ENCODE peak calls at places on chromosomes 4 and X, in seven cellular contexts. Y is substantia nigra, K is ovary, N is heart right ventricle, H is tibial nerve, V is sigmoid colon, I is pancreas. Z is an unnamed sample.

GRCh38 chrX:153969904-153970397 is 1.7 kb downstream of the HCFC1 start:
- DNase-seq in N (no peak), K (peak; percentile 74), H (no peak), V (no peak), I (peak; percentile 65), Y (peak; percentile 48), Z (peak; percentile 37)

GRCh38 chr4:37567781-37568180 is 118.4 kb downstream of the RELL1 start:
- DNase-seq in I (no peak), H (no peak), K (no peak), V (no peak), N (no peak), Y (no peak), Z (no peak)

GRCh38 chrX:150282953-150283352 is 80.2 kb upstream of the MAMLD1 start:
- DNase-seq in V (no peak), Y (no peak), H (no peak), N (no peak), I (no peak), K (no peak), Z (no peak)

GRCh38 chr4:110622841-110623709 is at the start of gene PITX2:
- DNase-seq in Y (no peak), V (peak; percentile 70), I (peak; percentile 81), K (peak; percentile 60), H (no peak), N (peak; percentile 51), Z (peak; percentile 38)

GRCh38 chr4:183241322-183241640 is 78.8 kb downstream of the CLDN22 start:
- DNase-seq in H (no peak), Y (no peak), I (no peak), V (no peak), N (no peak), K (no peak), Z (no peak)

GRCh38 chrX:118039591-118039990 is 77.0 kb downstream of the KLHL13 start:
- DNase-seq in N (no peak), V (no peak), I (no peak), K (no peak), Y (no peak), H (no peak), Z (no peak)

GRCh38 chr4:82431026-82431745 is 796 bp downstream of the ENOPH1 start:
- DNase-seq in I (peak; percentile 81), N (no peak), H (no peak), V (no peak), Y (no peak), K (peak; percentile 34), Z (peak; percentile 55)

GRCh38 chr4:4456351-4456750 is 69.4 kb downstream of the NSG1 start:
- DNase-seq in I (no peak), H (no peak), K (no peak), Y (no peak), V (no peak), N (no peak), Z (no peak)

GRCh38 chrX:17564689-17565409 is 172.4 kb upstream of the SCML1 start:
- DNase-seq in Y (no peak), I (no peak), H (no peak), K (no peak), N (no peak), V (peak; percentile 65), Z (peak; percentile 73)

GRCh38 chrX:154548028-154548316 is 552 bp downstream of the IKBKG start:
- DNase-seq in H (no peak), Y (no peak), N (no peak), V (no peak), I (no peak), K (no peak), Z (no peak)

GRCh38 chr4:30832652-30833051 is 112.5 kb downstream of the PCDH7 start:
- DNase-seq in H (no peak), V (no peak), K (no peak), I (no peak), Y (no peak), N (no peak), Z (no peak)

GRCh38 chrX:28651186-28651585 is 63.9 kb downstream of the IL1RAPL1 start:
- DNase-seq in V (no peak), H (no peak), N (no peak), K (no peak), Y (no peak), I (no peak), Z (no peak)

GRCh38 chrX:43741843-43742573 is 85.9 kb downstream of the MAOA start:
- DNase-seq in H (no peak), K (no peak), N (peak; percentile 24), V (no peak), I (no peak), Y (no peak), Z (peak; percentile 53)

GRCh38 chrX:10173331-10173900 is 16.6 kb downstream of the CLCN4 start:
- DNase-seq in K (peak; percentile 84), H (no peak), I (no peak), N (peak; percentile 55), V (peak; percentile 85), Y (peak; percentile 26), Z (peak; percentile 80)

GRCh38 chrX:153685751-153686676 is 1.7 kb upstream of the SLC6A8 start:
- DNase-seq in H (no peak), I (peak; percentile 78), V (peak; percentile 65), N (no peak), K (peak; percentile 18), Y (no peak), Z (no peak)

GRCh38 chrX:153649178-153649914 is 2.3 kb downstream of the DUSP9 start:
- DNase-seq in K (peak; percentile 10), N (peak; percentile 17), H (no peak), Y (no peak), V (peak; percentile 49), I (peak; percentile 77), Z (peak; percentile 42)

GRCh38 chr4:74146581-74147129 is 11.3 kb upstream of the MTHFD2L start:
- DNase-seq in K (no peak), V (no peak), I (no peak), H (no peak), Y (no peak), N (no peak), Z (no peak)

GRCh38 chr4:102868153-102868781 is 525 bp upstream of the CISD2 start:
- DNase-seq in K (peak; percentile 53), Y (no peak), V (peak; percentile 66), H (no peak), N (no peak), I (no peak), Z (peak; percentile 2)

GRCh38 chr4:168248311-168248710 is 70.2 kb downstream of the DDX60 start:
- DNase-seq in I (no peak), K (no peak), N (no peak), Y (no peak), H (no peak), V (no peak), Z (no peak)

GRCh38 chr4:6269651-6270511 is at the start of gene WFS1:
- DNase-seq in H (peak; percentile 98), I (peak; percentile 100), N (peak; percentile 98), Y (peak; percentile 95), V (peak; percentile 99), K (peak; percentile 99), Z (peak; percentile 99)
- H3K27ac ChIP-seq in H (peak within 1 kb of the TSS; percentile 40), I (peak within 1 kb of the TSS; percentile 40), N (peak within 1 kb of the TSS; percentile 85), Y (peak within 1 kb of the TSS; percentile 69), V (peak within 1 kb of the TSS; percentile 96), K (peak within 1 kb of the TSS; percentile 82), Z (peak within 1 kb of the TSS; percentile 74)

GRCh38 chr4:80008351-80008750 is 64.7 kb downstream of the ANTXR2 start:
- DNase-seq in K (no peak), I (no peak), H (no peak), Y (no peak), V (no peak), N (no peak), Z (no peak)

GRCh38 chr4:80006935-80007744 is 65.9 kb downstream of the ANTXR2 start:
- DNase-seq in V (no peak), K (no peak), I (no peak), Y (no peak), H (no peak), N (no peak), Z (no peak)

GRCh38 chr4:80005863-80006262 is 67.2 kb downstream of the ANTXR2 start:
- DNase-seq in H (no peak), N (no peak), V (no peak), I (no peak), K (no peak), Y (no peak), Z (no peak)

GRCh38 chr4:80008971-80009370 is 64.1 kb downstream of the ANTXR2 start:
- DNase-seq in N (no peak), K (no peak), H (no peak), V (no peak), Y (no peak), I (no peak), Z (no peak)

DNA sequence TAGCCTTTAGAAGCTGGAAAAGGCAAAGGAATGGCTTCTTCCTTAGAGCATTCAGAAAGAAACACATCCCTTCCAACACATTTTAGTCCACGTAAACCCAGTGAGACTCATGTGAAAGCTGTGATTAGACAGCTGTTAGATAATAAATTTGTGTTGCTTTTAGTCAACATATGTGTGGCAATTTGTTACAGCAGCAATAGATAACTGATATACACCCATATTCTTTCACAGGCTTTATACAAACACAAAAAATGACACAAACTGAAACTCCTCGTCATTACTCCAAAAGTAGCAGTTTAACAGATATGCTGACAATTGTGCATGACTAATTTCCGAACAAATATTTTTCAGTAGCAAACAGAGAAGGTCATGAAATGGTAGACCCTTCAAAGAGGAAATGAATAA is 65.3 kb downstream of the ANTXR2 start:
- DNase-seq in V (no peak), K (no peak), Y (no peak), I (no peak), H (no peak), N (no peak), Z (no peak)
- H3K27ac ChIP-seq in V (no peak overlapping the region), K (no peak overlapping the region), Y (no peak overlapping the region), I (no peak overlapping the region), H (no peak overlapping the region), N (no peak overlapping the region), Z (no peak overlapping the region)

GRCh38 chr4:88605744-88606143 is 13.5 kb downstream of the HERC3 start:
- DNase-seq in K (no peak), V (no peak), I (no peak), N (no peak), H (no peak), Y (no peak), Z (no peak)

GRCh38 chr4:88609387-88609786 is 17.1 kb downstream of the HERC3 start:
- DNase-seq in N (no peak), K (no peak), H (no peak), Y (no peak), I (no peak), V (no peak), Z (no peak)

GRCh38 chr4:88600129-88600849 is 8.0 kb downstream of the HERC3 start:
- DNase-seq in I (no peak), V (no peak), Y (no peak), K (no peak), H (no peak), N (no peak), Z (no peak)

GRCh38 chr4:88606832-88607231 is 14.6 kb downstream of the HERC3 start:
- DNase-seq in K (no peak), I (no peak), H (no peak), V (no peak), Y (no peak), N (no peak), Z (no peak)

GRCh38 chr4:88604978-88605678 is 12.8 kb downstream of the HERC3 start:
- DNase-seq in N (no peak), I (no peak), Y (no peak), V (no peak), K (no peak), H (no peak), Z (no peak)
- H3K27ac ChIP-seq in N (no peak overlapping the region), I (no peak overlapping the region), Y (no peak overlapping the region), V (no peak overlapping the region), K (no peak overlapping the region), H (no peak overlapping the region), Z (no peak overlapping the region)

DNA sequence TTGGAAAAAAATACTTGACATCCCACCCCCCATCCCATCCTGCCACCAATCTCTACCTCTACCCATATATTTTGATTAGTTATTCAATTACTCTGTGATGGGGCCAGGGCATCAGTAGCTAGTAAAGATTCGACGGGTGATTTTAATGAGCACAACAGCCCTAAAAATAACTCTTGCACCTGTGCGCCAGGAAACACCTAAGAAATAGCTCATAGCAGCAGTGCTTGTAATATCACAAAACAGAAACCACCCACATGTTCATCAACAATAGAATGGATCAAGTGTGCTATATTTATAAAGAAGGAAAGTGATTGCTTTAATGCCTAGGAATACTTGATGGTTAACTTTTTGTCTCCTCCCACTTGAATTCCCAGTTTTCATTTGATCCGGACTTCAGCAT is 225.6 kb upstream of the LCORL start:
- DNase-seq in I (no peak), Y (no peak), V (no peak), K (no peak), H (no peak), N (no peak), Z (no peak)
- H3K27ac ChIP-seq in I (no peak overlapping the region), Y (no peak overlapping the region), V (no peak overlapping the region), K (no peak overlapping the region), H (no peak overlapping the region), N (no peak overlapping the region), Z (no peak overlapping the region)